ENCODE peak calls at places on chromosomes 5 and 9, in six cellular contexts. One of them, this sample, is unnamed.

GRCh38 chr9:18910858-18911257 is 122.2 kb downstream of the SAXO1 start:
- DNase-seq in SK-N-SH: no peak
- DNase-seq in suprapubic skin: no peak
- DNase-seq in A549: no peak
- DNase-seq in PC-9: no peak
- DNase-seq in fibroblast of lung: peak
- DNase-seq in this sample: no peak

GRCh38 chr5:139282195-139282557 is 11.4 kb upstream of the MATR3 start:
- DNase-seq in SK-N-SH: no peak
- DNase-seq in suprapubic skin: no peak
- DNase-seq in A549: no peak
- DNase-seq in PC-9: no peak
- DNase-seq in fibroblast of lung: peak
- DNase-seq in this sample: no peak

GRCh38 chr9:92749071-92749933 is 15.3 kb downstream of the BICD2 start:
- DNase-seq in SK-N-SH: peak
- DNase-seq in suprapubic skin: peak
- DNase-seq in A549: no peak
- DNase-seq in PC-9: no peak
- DNase-seq in fibroblast of lung: peak
- DNase-seq in this sample: no peak

GRCh38 chr9:16442622-16443021 is 427.8 kb downstream of the BNC2 start:
- DNase-seq in SK-N-SH: no peak
- DNase-seq in suprapubic skin: no peak
- DNase-seq in A549: peak
- DNase-seq in PC-9: peak
- DNase-seq in fibroblast of lung: peak
- DNase-seq in this sample: no peak

GRCh38 chr5:37133939-37134338 is 115.2 kb downstream of the CPLANE1 start:
- DNase-seq in SK-N-SH: no peak
- DNase-seq in suprapubic skin: no peak
- DNase-seq in A549: no peak
- DNase-seq in PC-9: no peak
- DNase-seq in fibroblast of lung: peak
- DNase-seq in this sample: no peak

GRCh38 chr9:19551124-19551929 is 142.5 kb downstream of the ACER2 start:
- DNase-seq in SK-N-SH: no peak
- DNase-seq in suprapubic skin: no peak
- DNase-seq in A549: no peak
- DNase-seq in PC-9: no peak
- DNase-seq in fibroblast of lung: peak
- DNase-seq in this sample: no peak

GRCh38 chr9:107784235-107784958 is 294.8 kb upstream of the KLF4 start:
- DNase-seq in SK-N-SH: no peak
- DNase-seq in suprapubic skin: peak
- DNase-seq in A549: no peak
- DNase-seq in PC-9: peak
- DNase-seq in fibroblast of lung: peak
- DNase-seq in this sample: peak

GRCh38 chr9:93210324-93210973 is 26.5 kb downstream of the WNK2 start:
- DNase-seq in SK-N-SH: no peak
- DNase-seq in suprapubic skin: no peak
- DNase-seq in A549: no peak
- DNase-seq in PC-9: no peak
- DNase-seq in fibroblast of lung: no peak
- DNase-seq in this sample: no peak

GRCh38 chr5:113085084-113085414 is 108.5 kb downstream of the DCP2 start:
- DNase-seq in SK-N-SH: no peak
- DNase-seq in suprapubic skin: no peak
- DNase-seq in A549: no peak
- DNase-seq in PC-9: no peak
- DNase-seq in fibroblast of lung: no peak
- DNase-seq in this sample: no peak

GRCh38 chr5:10503997-10504761 is 59.7 kb upstream of the ANKRD33B start:
- DNase-seq in SK-N-SH: peak
- DNase-seq in suprapubic skin: no peak
- DNase-seq in A549: no peak
- DNase-seq in PC-9: no peak
- DNase-seq in fibroblast of lung: peak
- DNase-seq in this sample: peak

GRCh38 chr5:16980983-16981382 is 44.9 kb upstream of the MYO10 start:
- DNase-seq in SK-N-SH: no peak
- DNase-seq in suprapubic skin: no peak
- DNase-seq in A549: no peak
- DNase-seq in PC-9: no peak
- DNase-seq in fibroblast of lung: no peak
- DNase-seq in this sample: no peak

GRCh38 chr5:23763170-23763569 is 255.8 kb downstream of the PRDM9 start:
- DNase-seq in SK-N-SH: no peak
- DNase-seq in suprapubic skin: no peak
- DNase-seq in A549: no peak
- DNase-seq in PC-9: no peak
- DNase-seq in fibroblast of lung: no peak
- DNase-seq in this sample: no peak

GRCh38 chr5:151602806-151603205 is 11.7 kb upstream of the FAT2 start:
- DNase-seq in SK-N-SH: no peak
- DNase-seq in suprapubic skin: no peak
- DNase-seq in A549: no peak
- DNase-seq in PC-9: no peak
- DNase-seq in fibroblast of lung: no peak
- DNase-seq in this sample: no peak

GRCh38 chr9:27888661-27889295 is 315.5 kb upstream of the C9orf72 start:
- DNase-seq in SK-N-SH: peak
- DNase-seq in suprapubic skin: no peak
- DNase-seq in A549: peak
- DNase-seq in PC-9: peak
- DNase-seq in fibroblast of lung: no peak
- DNase-seq in this sample: peak

GRCh38 chr5:59124983-59125960 is 542.4 kb downstream of the RAB3C start:
- DNase-seq in SK-N-SH: no peak
- DNase-seq in suprapubic skin: no peak
- DNase-seq in A549: no peak
- DNase-seq in PC-9: no peak
- DNase-seq in fibroblast of lung: peak
- DNase-seq in this sample: no peak

GRCh38 chr9:77276799-77277198 is 99.5 kb downstream of the VPS13A start:
- DNase-seq in SK-N-SH: no peak
- DNase-seq in suprapubic skin: no peak
- DNase-seq in A549: no peak
- DNase-seq in PC-9: no peak
- DNase-seq in fibroblast of lung: no peak
- DNase-seq in this sample: peak

DNA sequence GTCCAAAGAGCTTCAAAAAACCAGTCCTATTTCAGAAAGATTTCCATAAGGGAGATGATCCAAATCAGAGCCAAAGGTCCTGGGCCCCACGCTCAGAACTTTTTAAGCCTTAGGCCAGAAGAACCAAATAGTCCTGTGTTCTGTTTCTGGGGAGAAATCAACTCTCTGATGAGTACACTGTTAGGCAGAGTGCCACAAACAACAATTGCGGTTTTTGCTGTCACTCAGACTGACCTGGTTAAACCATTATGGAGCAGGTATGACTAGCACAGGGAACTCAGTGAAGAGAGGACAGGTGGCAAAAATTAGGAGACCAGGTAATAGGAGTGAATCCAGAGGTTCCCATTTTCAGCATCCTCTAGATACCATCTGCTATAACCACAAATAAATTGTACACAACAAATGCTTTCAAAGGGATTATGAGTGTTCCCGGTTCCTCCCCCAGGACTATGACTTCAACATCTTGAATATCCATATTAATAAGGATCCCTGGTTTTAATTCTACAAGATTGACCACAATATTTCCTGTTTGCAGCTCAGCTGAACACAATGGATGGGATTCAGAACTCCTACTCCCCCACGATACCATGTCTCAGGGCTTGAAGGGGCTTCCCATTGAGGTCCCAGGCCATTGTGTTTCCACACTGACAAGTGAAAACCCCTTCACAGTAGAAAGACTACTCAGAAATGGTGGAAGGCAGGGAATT is 52.1 kb upstream of the FREM1 start:
- DNase-seq in SK-N-SH: no peak
- DNase-seq in suprapubic skin: no peak
- DNase-seq in A549: no peak
- DNase-seq in PC-9: peak
- DNase-seq in fibroblast of lung: no peak
- DNase-seq in this sample: no peak
- H3K4me3 ChIP-seq in SK-N-SH: no peak
- H3K4me3 ChIP-seq in suprapubic skin: no peak
- H3K4me3 ChIP-seq in A549: no peak
- H3K4me3 ChIP-seq in PC-9: peak
- H3K4me3 ChIP-seq in fibroblast of lung: no peak
- H3K4me3 ChIP-seq in this sample: no peak

GRCh38 chr9:137014166-137014565 is 13.9 kb downstream of the ABCA2 start:
- DNase-seq in SK-N-SH: no peak
- DNase-seq in suprapubic skin: no peak
- DNase-seq in A549: no peak
- DNase-seq in PC-9: no peak
- DNase-seq in fibroblast of lung: no peak
- DNase-seq in this sample: no peak

GRCh38 chr9:137011907-137012675 is 15.7 kb upstream of the CLIC3 start:
- DNase-seq in SK-N-SH: no peak
- DNase-seq in suprapubic skin: no peak
- DNase-seq in A549: no peak
- DNase-seq in PC-9: no peak
- DNase-seq in fibroblast of lung: no peak
- DNase-seq in this sample: no peak

GRCh38 chr9:137014776-137015539 is 13.1 kb downstream of the ABCA2 start:
- DNase-seq in SK-N-SH: no peak
- DNase-seq in suprapubic skin: no peak
- DNase-seq in A549: no peak
- DNase-seq in PC-9: no peak
- DNase-seq in fibroblast of lung: no peak
- DNase-seq in this sample: no peak

GRCh38 chr9:137012694-137013570 is 15.1 kb downstream of the ABCA2 start:
- DNase-seq in SK-N-SH: peak
- DNase-seq in suprapubic skin: no peak
- DNase-seq in A549: no peak
- DNase-seq in PC-9: no peak
- DNase-seq in fibroblast of lung: no peak
- DNase-seq in this sample: no peak

GRCh38 chr9:137013571-137013940 is 14.5 kb downstream of the ABCA2 start:
- DNase-seq in SK-N-SH: no peak
- DNase-seq in suprapubic skin: no peak
- DNase-seq in A549: no peak
- DNase-seq in PC-9: no peak
- DNase-seq in fibroblast of lung: no peak
- DNase-seq in this sample: no peak
- H3K4me3 ChIP-seq in SK-N-SH: no peak
- H3K4me3 ChIP-seq in suprapubic skin: no peak
- H3K4me3 ChIP-seq in A549: no peak
- H3K4me3 ChIP-seq in PC-9: no peak
- H3K4me3 ChIP-seq in fibroblast of lung: no peak
- H3K4me3 ChIP-seq in this sample: no peak

GRCh38 chr9:120915854-120916495 is 10.6 kb downstream of the TRAF1 start:
- DNase-seq in SK-N-SH: no peak
- DNase-seq in suprapubic skin: no peak
- DNase-seq in A549: no peak
- DNase-seq in PC-9: no peak
- DNase-seq in fibroblast of lung: no peak
- DNase-seq in this sample: peak
- H3K4me3 ChIP-seq in SK-N-SH: no peak
- H3K4me3 ChIP-seq in suprapubic skin: no peak
- H3K4me3 ChIP-seq in A549: no peak
- H3K4me3 ChIP-seq in PC-9: no peak
- H3K4me3 ChIP-seq in fibroblast of lung: no peak
- H3K4me3 ChIP-seq in this sample: no peak

GRCh38 chr5:35228304-35228703 is 2.0 kb downstream of the PRLR start:
- DNase-seq in SK-N-SH: no peak
- DNase-seq in suprapubic skin: no peak
- DNase-seq in A549: no peak
- DNase-seq in PC-9: no peak
- DNase-seq in fibroblast of lung: no peak
- DNase-seq in this sample: no peak

GRCh38 chr5:35232124-35232523 is 1.8 kb upstream of the PRLR start:
- DNase-seq in SK-N-SH: no peak
- DNase-seq in suprapubic skin: no peak
- DNase-seq in A549: no peak
- DNase-seq in PC-9: no peak
- DNase-seq in fibroblast of lung: no peak
- DNase-seq in this sample: no peak

GRCh38 chr5:35229076-35230042 is 928 bp downstream of the PRLR start:
- DNase-seq in SK-N-SH: peak
- DNase-seq in suprapubic skin: no peak
- DNase-seq in A549: no peak
- DNase-seq in PC-9: no peak
- DNase-seq in fibroblast of lung: no peak
- DNase-seq in this sample: peak

GRCh38 chr5:35233121-35233520 is 2.8 kb upstream of the PRLR start:
- DNase-seq in SK-N-SH: no peak
- DNase-seq in suprapubic skin: no peak
- DNase-seq in A549: no peak
- DNase-seq in PC-9: no peak
- DNase-seq in fibroblast of lung: no peak
- DNase-seq in this sample: no peak

DNA sequence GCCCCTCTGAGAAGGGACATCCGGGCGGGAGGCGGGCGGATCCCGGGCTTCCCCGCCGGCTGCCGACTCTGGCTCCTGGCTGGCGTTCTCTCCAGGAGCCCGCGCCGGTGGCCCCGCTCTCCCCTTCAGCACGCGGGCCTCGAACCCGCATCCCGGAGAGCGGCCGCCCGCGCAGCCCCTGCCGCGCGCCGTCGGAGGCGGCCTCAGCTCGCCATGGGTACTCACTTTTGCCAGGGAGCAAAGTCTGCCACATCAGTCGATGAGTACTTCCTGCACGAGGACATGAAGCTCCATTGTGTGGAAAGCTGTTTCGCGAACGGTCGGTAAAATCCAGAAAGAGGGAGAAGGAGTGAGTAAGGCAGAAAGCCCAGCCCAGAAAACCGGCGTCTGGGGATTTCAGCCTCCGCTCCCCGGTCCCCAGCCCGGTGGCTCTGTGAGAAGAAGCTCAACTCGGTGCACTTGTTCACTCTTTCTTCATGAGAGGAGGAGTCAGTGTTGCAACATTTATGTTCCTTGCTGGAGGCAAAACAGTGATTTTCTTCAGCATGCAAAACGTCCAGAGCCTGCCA is at the start of gene PRLR:
- DNase-seq in SK-N-SH: peak
- DNase-seq in suprapubic skin: peak
- DNase-seq in A549: no peak
- DNase-seq in PC-9: no peak
- DNase-seq in fibroblast of lung: peak
- DNase-seq in this sample: peak
- H3K4me3 ChIP-seq in SK-N-SH: peak
- H3K4me3 ChIP-seq in suprapubic skin: peak
- H3K4me3 ChIP-seq in A549: peak
- H3K4me3 ChIP-seq in PC-9: no peak
- H3K4me3 ChIP-seq in fibroblast of lung: peak
- H3K4me3 ChIP-seq in this sample: no peak

GRCh38 chr9:122129969-122130368 is 29.6 kb downstream of the NDUFA8 start:
- DNase-seq in SK-N-SH: no peak
- DNase-seq in suprapubic skin: no peak
- DNase-seq in A549: no peak
- DNase-seq in PC-9: no peak
- DNase-seq in fibroblast of lung: no peak
- DNase-seq in this sample: no peak
- H3K4me3 ChIP-seq in SK-N-SH: no peak
- H3K4me3 ChIP-seq in suprapubic skin: no peak
- H3K4me3 ChIP-seq in A549: no peak
- H3K4me3 ChIP-seq in PC-9: no peak
- H3K4me3 ChIP-seq in fibroblast of lung: no peak
- H3K4me3 ChIP-seq in this sample: no peak

This sample was measured in NB4.